ENCODE peak calls at places on chromosomes 12 and 14, in six cellular contexts. O is ascending aorta, B is Peyer's patch, J is cardiac fibroblast, Q is astrocyte, F is fibroblast of mammary gland. Z is an unnamed sample.

GRCh38 chr12:29234965-29235364 is 85.9 kb downstream of the FAR2 start:
- DNase-seq in O (no peak), B (no peak), J (peak), Q (peak), F (peak), Z (no peak)

GRCh38 chr12:54980341-54980740 is 4.2 kb downstream of the TESPA1 start:
- DNase-seq in O (no peak), B (no peak), J (no peak), Q (no peak), F (no peak), Z (no peak)

GRCh38 chr12:65885312-65885711 is 61.0 kb downstream of the HMGA2 start:
- DNase-seq in O (no peak), B (no peak), J (peak), Q (no peak), F (peak), Z (peak)

GRCh38 chr14:51520087-51520486 is 131.6 kb upstream of the FRMD6 start:
- DNase-seq in O (no peak), B (no peak), J (peak), Q (peak), F (peak), Z (no peak)

GRCh38 chr14:32078794-32079663 is 1.9 kb downstream of the ARHGAP5 start:
- DNase-seq in O (no peak), B (no peak), J (peak), Q (peak), F (peak), Z (peak)

GRCh38 chr12:111154180-111154579 is 214.7 kb downstream of the PHETA1 start:
- DNase-seq in O (no peak), B (no peak), J (no peak), Q (no peak), F (peak), Z (no peak)

GRCh38 chr12:65532744-65533143 is 254.3 kb downstream of the MSRB3 start:
- DNase-seq in O (no peak), B (no peak), J (peak), Q (peak), F (peak), Z (peak)

GRCh38 chr12:130956009-130956408 is 2.3 kb downstream of the ADGRD1 start:
- DNase-seq in O (no peak), B (no peak), J (no peak), Q (no peak), F (no peak), Z (no peak)

GRCh38 chr12:80230068-80230467 is 130.7 kb downstream of the OTOGL start:
- DNase-seq in O (no peak), B (no peak), J (no peak), Q (peak), F (no peak), Z (no peak)

GRCh38 chr14:81525129-81525528 is 8.5 kb downstream of the SEL1L start:
- DNase-seq in O (no peak), B (no peak), J (no peak), Q (no peak), F (no peak), Z (no peak)

GRCh38 chr12:26831959-26832816 is 806 bp downstream of the ITPR2 start:
- DNase-seq in O (no peak), B (peak), J (peak), Q (peak), F (peak), Z (peak)

GRCh38 chr12:83015390-83016225 is 328.9 kb downstream of the TMTC2 start:
- DNase-seq in O (no peak), B (no peak), J (no peak), Q (peak), F (peak), Z (peak)

GRCh38 chr12:83017001-83017400 is 330.3 kb downstream of the TMTC2 start:
- DNase-seq in O (no peak), B (no peak), J (no peak), Q (peak), F (no peak), Z (no peak)

GRCh38 chr12:83018063-83018462 is 331.4 kb downstream of the TMTC2 start:
- DNase-seq in O (no peak), B (no peak), J (no peak), Q (no peak), F (no peak), Z (no peak)

GRCh38 chr12:83016226-83016835 is 329.6 kb downstream of the TMTC2 start:
- DNase-seq in O (no peak), B (no peak), J (peak), Q (peak), F (peak), Z (peak)
- H3K4me3 ChIP-seq in O (peak), B (peak), J (peak), Q (peak), F (no peak), Z (peak)

DNA sequence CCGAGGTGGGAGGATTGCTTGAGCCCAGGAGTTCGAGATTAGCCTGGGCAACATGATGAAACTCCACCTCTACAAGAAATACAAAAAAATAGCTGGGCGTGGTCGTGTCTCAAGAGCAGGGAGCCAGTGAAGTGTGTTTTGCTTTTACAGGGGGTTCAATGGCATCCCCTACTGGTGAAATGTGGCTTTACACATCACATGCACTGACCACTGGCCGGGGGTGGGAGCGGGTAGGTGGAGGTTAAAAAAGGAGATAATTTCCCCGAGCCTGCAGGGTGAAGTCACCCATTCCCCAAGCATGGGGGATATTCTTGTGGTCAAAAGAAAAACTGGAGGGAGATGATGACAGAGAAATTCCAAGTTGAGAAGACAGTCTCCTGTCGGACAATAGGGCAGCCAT is 63.6 kb upstream of the PWP1 start:
- DNase-seq in O (no peak), B (no peak), J (peak), Q (peak), F (peak), Z (no peak)
- TF ChIP-seq CTCF in O (no peak), B (peak), J (peak), Q (peak), F (peak), Z (peak)

DNA sequence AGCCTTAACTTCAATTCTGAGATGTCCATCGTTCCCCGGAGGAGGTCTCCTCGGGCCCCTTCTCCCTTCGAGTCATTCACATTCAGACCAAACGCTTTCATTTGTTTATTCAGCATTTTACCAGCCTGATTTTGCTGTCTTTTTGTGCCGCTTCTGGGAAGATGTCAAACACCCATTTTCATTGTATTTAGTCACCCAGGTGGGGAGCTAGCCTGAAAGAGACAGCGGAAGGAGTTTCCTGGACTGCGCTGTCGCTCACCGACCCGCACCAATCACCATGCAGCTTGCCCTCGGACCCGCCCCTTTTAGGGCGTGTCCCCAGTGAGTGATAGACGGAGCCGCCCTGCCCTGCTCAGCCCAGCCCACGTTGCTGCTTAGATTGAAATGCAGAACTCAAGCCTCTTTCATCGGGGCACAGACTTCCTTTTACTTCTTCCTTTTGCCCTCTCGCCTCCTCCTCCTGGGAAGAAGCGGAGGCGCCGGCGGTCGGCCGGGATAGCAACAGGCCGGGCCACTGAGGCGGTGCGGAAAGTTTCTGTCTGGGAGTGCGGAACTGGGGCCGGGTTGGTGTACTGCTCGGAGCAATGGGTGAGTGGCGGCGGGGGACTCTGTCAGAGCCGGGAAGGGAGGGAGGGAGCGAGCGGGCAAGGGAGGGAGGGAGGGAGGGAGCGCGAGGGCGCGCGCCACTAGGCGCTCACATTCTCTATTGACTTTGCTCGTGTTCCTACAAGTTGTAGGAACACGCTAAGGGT is at the start of gene PAX9:
- DNase-seq in O (no peak), B (peak), J (peak), Q (peak), F (peak), Z (no peak)
- H3K4me3 ChIP-seq in O (peak), B (peak), J (peak), Q (peak), F (peak), Z (no peak)

GRCh38 chr14:68716698-68717097 is 76.2 kb downstream of the ZFP36L1 start:
- DNase-seq in O (no peak), B (no peak), J (no peak), Q (no peak), F (no peak), Z (no peak)
- TF ChIP-seq CTCF in O (no peak), B (no peak), J (no peak), Q (no peak), F (no peak), Z (peak)

GRCh38 chr14:74348241-74348734 is at the start of gene VRTN:
- DNase-seq in O (no peak), B (no peak), J (no peak), Q (no peak), F (no peak), Z (no peak)

GRCh38 chr14:74349757-74350156 is 1.5 kb downstream of the VRTN start:
- DNase-seq in O (no peak), B (peak), J (no peak), Q (no peak), F (no peak), Z (no peak)

GRCh38 chr14:74350211-74350943 is 2.1 kb downstream of the VRTN start:
- DNase-seq in O (no peak), B (no peak), J (no peak), Q (no peak), F (no peak), Z (no peak)

GRCh38 chr14:74348735-74349463 is 628 bp downstream of the VRTN start:
- DNase-seq in O (no peak), B (no peak), J (no peak), Q (no peak), F (no peak), Z (no peak)

GRCh38 chr14:74350944-74351323 is 2.7 kb downstream of the VRTN start:
- DNase-seq in O (no peak), B (no peak), J (no peak), Q (no peak), F (no peak), Z (no peak)
- H3K4me3 ChIP-seq in O (no peak), B (no peak), J (no peak), Q (no peak), F (no peak), Z (no peak)